ENCODE peak calls at places on chromosomes 6 and 20, in nine cellular contexts. L is fibroblast of lung, P is esophagus squamous epithelium, T is brain microvascular endothelial cell, Z is GM06990, X is sigmoid colon, U is foreskin fibroblast, I is tibial nerve, K is foreskin keratinocyte. O is an unnamed sample.

GRCh38 chr6:19470333-19470732 is 366.8 kb upstream of the ID4 start:
- DNase-seq in L (no peak), P (no peak), T (no peak), Z (no peak), X (no peak), U (no peak), I (no peak), K (no peak), O (no peak)

GRCh38 chr6:163392533-163392932 is 22.0 kb upstream of the QKI start:
- DNase-seq in L (peak; percentile 61), P (no peak), T (peak; percentile 63), Z (no peak), X (no peak), U (peak; percentile 70), I (peak; percentile 33), K (peak; percentile 97), O (no peak)

GRCh38 chr6:99836471-99836870 is 157.6 kb downstream of the MCHR2 start:
- DNase-seq in L (no peak), P (no peak), T (no peak), Z (no peak), X (no peak), U (peak; percentile 38), I (no peak), K (peak; percentile 86), O (no peak)

GRCh38 chr20:4604580-4604979 is 117.1 kb upstream of the PRND start:
- DNase-seq in L (no peak), P (no peak), T (no peak), Z (no peak), X (no peak), U (peak; percentile 62), I (no peak), K (no peak), O (no peak)

GRCh38 chr6:116059713-116060571 is 749 bp downstream of the FRK start:
- DNase-seq in L (peak; percentile 7), P (no peak), T (no peak), Z (peak; percentile 40), X (no peak), U (no peak), I (no peak), K (peak; percentile 48), O (no peak)

GRCh38 chr6:166587631-166588413 is 1.3 kb upstream of the RAMACL start:
- DNase-seq in L (no peak), P (no peak), T (no peak), Z (peak; percentile 57), X (no peak), U (no peak), I (no peak), K (no peak), O (no peak)

GRCh38 chr6:30570263-30570662 is 979 bp upstream of the ABCF1 start:
- DNase-seq in L (no peak), P (no peak), T (no peak), Z (no peak), X (no peak), U (no peak), I (no peak), K (no peak), O (no peak)

GRCh38 chr20:57584768-57585461 is 24.0 kb downstream of the PCK1 start:
- DNase-seq in L (no peak), P (no peak), T (no peak), Z (no peak), X (no peak), U (no peak), I (no peak), K (no peak), O (no peak)

GRCh38 chr6:45724511-45724910 is 291.1 kb downstream of the CLIC5 start:
- DNase-seq in L (peak; percentile 93), P (no peak), T (peak; percentile 74), Z (no peak), X (no peak), U (peak; percentile 94), I (peak; percentile 23), K (peak; percentile 80), O (no peak)

GRCh38 chr6:69705954-69706353 is 90.9 kb downstream of the LMBRD1 start:
- DNase-seq in L (no peak), P (no peak), T (no peak), Z (no peak), X (no peak), U (no peak), I (no peak), K (no peak), O (no peak)
- TF ChIP-seq CTCF in L (no peak), P (no peak), T (peak; percentile 7), Z (no peak), X (no peak), U (no peak), I (no peak), K (no peak), O (no peak)

GRCh38 chr6:152727507-152727906 is 23.1 kb upstream of the VIP start:
- DNase-seq in L (no peak), P (no peak), T (no peak), Z (no peak), X (no peak), U (no peak), I (no peak), K (no peak), O (no peak)
- TF ChIP-seq CTCF in L (no peak), P (no peak), T (no peak), Z (no peak), X (no peak), U (no peak), I (no peak), K (no peak), O (no peak)

DNA sequence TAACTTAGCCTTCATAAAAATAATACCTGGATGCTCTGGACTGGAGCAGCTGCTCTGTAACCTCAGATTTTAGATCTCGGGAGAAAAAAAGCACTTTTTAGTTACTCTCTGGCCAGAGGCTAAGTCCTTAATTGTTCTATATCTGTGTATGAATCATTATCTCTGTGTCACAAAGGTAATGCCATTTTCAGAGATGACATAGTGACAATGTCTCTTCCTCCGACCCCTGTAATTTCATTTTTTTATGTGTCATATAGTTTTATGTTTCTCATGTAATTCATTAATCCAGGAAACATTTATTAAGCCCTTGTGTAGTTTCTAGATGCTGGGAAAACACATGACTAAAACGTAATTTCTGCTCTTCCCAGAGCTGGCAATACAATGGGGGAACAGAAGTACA is 55.6 kb downstream of the SENP6 start:
- DNase-seq in L (no peak), P (no peak), T (no peak), Z (no peak), X (no peak), U (no peak), I (no peak), K (no peak), O (no peak)
- TF ChIP-seq CTCF in L (no peak), P (no peak), T (no peak), Z (no peak), X (no peak), U (no peak), I (no peak), K (no peak), O (no peak)

DNA sequence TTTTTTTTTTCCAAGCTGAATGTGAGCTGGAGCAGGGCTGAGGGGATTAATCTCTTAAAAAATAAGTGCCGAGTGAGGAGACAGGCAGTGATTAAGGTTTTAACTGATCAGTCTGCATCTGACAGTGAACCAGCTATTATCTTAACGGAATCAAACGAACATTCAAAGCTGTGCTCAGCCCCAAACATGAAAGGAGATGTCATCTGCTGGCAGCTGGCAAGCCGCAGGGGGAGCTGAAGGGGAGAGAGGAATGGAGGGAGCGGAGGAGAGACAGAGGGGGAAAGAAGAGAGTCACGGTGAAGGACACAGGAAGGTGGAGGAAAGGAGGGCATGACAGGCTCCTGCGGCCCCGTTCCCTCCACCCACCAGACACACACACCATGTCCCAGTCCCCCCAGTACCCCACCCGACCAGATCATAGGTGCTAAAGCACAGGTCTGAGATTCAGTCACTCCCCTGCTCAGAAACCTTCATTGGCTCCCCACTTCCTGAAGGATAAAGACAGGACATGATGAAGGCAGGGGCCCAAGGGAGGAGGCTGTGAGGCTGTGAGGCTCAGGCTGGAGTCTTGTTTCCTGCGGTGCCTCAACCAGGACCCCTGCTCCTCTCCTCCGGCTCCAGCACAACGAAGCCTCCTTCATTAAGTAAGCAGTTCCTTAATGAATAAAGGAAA is 80.9 kb downstream of the NCR2 start:
- DNase-seq in L (no peak), P (no peak), T (no peak), Z (no peak), X (no peak), U (no peak), I (no peak), K (no peak), O (no peak)
- TF ChIP-seq CTCF in L (no peak), P (no peak), T (no peak), Z (no peak), X (no peak), U (no peak), I (no peak), K (no peak), O (no peak)

GRCh38 chr6:43497129-43497396 is 13.1 kb downstream of the LRRC73 start:
- DNase-seq in L (no peak), P (no peak), T (no peak), Z (no peak), X (no peak), U (no peak), I (no peak), K (no peak), O (no peak)

GRCh38 chr6:43494766-43495165 is 15.4 kb downstream of the LRRC73 start:
- DNase-seq in L (no peak), P (no peak), T (no peak), Z (no peak), X (no peak), U (no peak), I (no peak), K (no peak), O (no peak)

GRCh38 chr6:43495409-43495941 is 14.7 kb downstream of the LRRC73 start:
- DNase-seq in L (no peak), P (no peak), T (no peak), Z (no peak), X (no peak), U (peak; percentile 71), I (no peak), K (peak; percentile 52), O (no peak)

GRCh38 chr6:43497694-43498093 is 12.5 kb downstream of the LRRC73 start:
- DNase-seq in L (no peak), P (no peak), T (no peak), Z (no peak), X (no peak), U (no peak), I (no peak), K (no peak), O (no peak)

GRCh38 chr6:43496370-43497128 is 13.6 kb downstream of the LRRC73 start:
- DNase-seq in L (peak; percentile 47), P (no peak), T (peak; percentile 38), Z (no peak), X (no peak), U (peak; percentile 89), I (no peak), K (peak; percentile 96), O (no peak)
- TF ChIP-seq CTCF in L (peak; percentile 59), P (no peak), T (peak; percentile 77), Z (peak; percentile 53), X (no peak), U (peak; percentile 70), I (peak; percentile 47), K (peak; percentile 98), O (peak; percentile 47)

GRCh38 chr6:11093591-11094410 is at the start of gene SMIM13:
- DNase-seq in L (peak; percentile 98), P (peak; percentile 84), T (peak; percentile 98), Z (peak; percentile 96), X (peak; percentile 98), U (peak; percentile 99), I (peak; percentile 95), K (peak; percentile 92), O (peak; percentile 96)
- TF ChIP-seq CTCF in L (peak; percentile 24), P (no peak), T (peak; percentile 45), Z (peak; percentile 39), X (peak; percentile 42), U (peak; percentile 11), I (peak; percentile 72), K (peak; percentile 68), O (peak; percentile 60)

O was measured in progenitor cell of endocrine pancreas.